ENCODE peak calls at places on chromosomes 5 and 9, in seven cellular contexts. I is fibroblast of lung; U is GM23248; R is adrenal gland; G is right atrium auricular region; V is CD8-positive, alpha-beta memory T cell; S is Peyer's patch. Y is an unnamed sample. For H3K4me1 and H3K27me3, the result is how much of the 10 kb centered on the place peaks cover.

GRCh38 chr9:128383007-128383753 is 12.0 kb downstream of the URM1 start:
- DNase-seq in U (no peak), S (no peak), R (no peak), I (no peak), G (no peak), V (no peak), Y (no peak)

GRCh38 chr5:141084487-141084989 is 9.9 kb upstream of the PCDHB2 start:
- DNase-seq in I (peak), R (peak), S (no peak), G (no peak), U (peak), V (no peak), Y (peak)

GRCh38 chr5:97046270-97046982 is 96.0 kb downstream of the LIX1 start:
- DNase-seq in R (no peak), V (no peak), S (no peak), I (peak), G (no peak), U (peak), Y (peak)

GRCh38 chr5:107215581-107215980 is 455.2 kb downstream of the EFNA5 start:
- DNase-seq in V (no peak), G (no peak), I (no peak), U (no peak), S (no peak), R (no peak), Y (no peak)

GRCh38 chr5:66974256-66974655 is 222.3 kb downstream of the CD180 start:
- DNase-seq in S (no peak), U (peak), I (no peak), R (no peak), G (no peak), V (no peak), Y (no peak)

GRCh38 chr5:93184041-93184440 is 397.0 kb downstream of the NR2F1-AS1 start:
- DNase-seq in U (no peak), I (no peak), V (no peak), R (no peak), G (no peak), S (no peak), Y (no peak)

GRCh38 chr9:135502873-135503321 is 2.4 kb downstream of the MRPS2 start:
- DNase-seq in V (peak), I (no peak), R (no peak), U (no peak), G (no peak), S (no peak), Y (no peak)

GRCh38 chr5:147327905-147328304 is 93.1 kb downstream of the STK32A start:
- DNase-seq in V (no peak), I (no peak), S (no peak), G (no peak), R (no peak), U (no peak), Y (no peak)

GRCh38 chr5:58122157-58122556 is 337.7 kb downstream of the PLK2 start:
- DNase-seq in V (no peak), S (no peak), I (no peak), G (no peak), R (no peak), U (no peak), Y (no peak)

GRCh38 chr5:91283899-91284298 is 99.2 kb downstream of the ARRDC3 start:
- DNase-seq in I (peak), U (peak), V (no peak), R (no peak), G (no peak), S (no peak), Y (no peak)

GRCh38 chr5:142012792-142013388 is at the start of gene GNPDA1:
- DNase-seq in I (peak), V (peak), G (peak), R (peak), S (peak), U (peak), Y (peak)

GRCh38 chr9:70488793-70489105 is 74.3 kb upstream of the KLF9 start:
- DNase-seq in U (no peak), V (no peak), S (no peak), R (no peak), I (no peak), G (no peak), Y (no peak)

GRCh38 chr9:108997112-108997511 is 16.2 kb downstream of the CTNNAL1 start:
- DNase-seq in G (no peak), R (no peak), V (no peak), U (no peak), S (no peak), I (no peak), Y (no peak)

GRCh38 chr5:74767579-74767913 is 497 bp downstream of the NSA2 start:
- DNase-seq in S (no peak), V (no peak), R (peak), G (no peak), I (peak), U (peak), Y (peak)

GRCh38 chr9:88880194-88880593 is 111.1 kb upstream of the S1PR3 start:
- DNase-seq in V (no peak), S (no peak), I (no peak), R (no peak), U (no peak), G (no peak), Y (no peak)

GRCh38 chr5:84696651-84697050 is 312.0 kb upstream of the EDIL3 start:
- DNase-seq in U (no peak), I (peak), S (no peak), V (no peak), R (no peak), G (no peak), Y (no peak)

GRCh38 chr9:18761742-18762141 is 271.3 kb downstream of the SAXO1 start:
- DNase-seq in V (no peak), I (no peak), S (no peak), G (no peak), R (no peak), U (no peak), Y (no peak)
- H3K27ac ChIP-seq in V (no peak), I (no peak), S (no peak), G (no peak), R (no peak), U (no peak), Y (no peak)

DNA sequence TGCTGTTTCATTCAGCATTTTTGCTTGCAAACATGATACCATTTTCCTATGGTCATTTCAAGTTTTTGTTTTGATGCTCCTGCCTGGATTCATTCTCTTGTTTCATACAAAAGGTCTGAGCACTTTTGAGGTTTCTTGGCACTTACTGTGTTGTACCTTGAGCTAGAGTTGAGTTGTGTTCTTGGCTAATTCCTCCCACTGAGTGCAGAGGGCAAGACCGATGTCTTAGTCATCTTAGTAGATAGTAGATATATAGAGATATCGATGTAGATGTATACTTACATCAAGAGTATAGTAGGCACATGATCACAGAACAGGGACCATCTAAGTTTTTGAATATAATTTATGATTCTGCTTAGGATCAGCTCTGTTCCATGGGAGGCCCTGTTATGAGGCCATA is 366.6 kb downstream of the OSTF1 start:
- DNase-seq in U (no peak), V (no peak), I (no peak), R (no peak), S (no peak), G (no peak), Y (no peak)
- H3K4me1 ChIP-seq in U (under half), V (under half), I (under half), R (under half), S (under half), G (under half), Y (under half)

GRCh38 chr5:77635073-77635472 is 3.4 kb downstream of the OTP start:
- DNase-seq in S (no peak), R (no peak), G (no peak), U (no peak), V (no peak), I (no peak), Y (no peak)
- H3K27me3 ChIP-seq in S (half or more), R (half or more), G (half or more), U (half or more), V (half or more), I (half or more), Y (half or more)

GRCh38 chr9:136757751-136758140 is 297 bp downstream of the LCN8 start:
- DNase-seq in V (no peak), G (no peak), I (no peak), S (no peak), U (no peak), R (no peak), Y (no peak)
- H3K27ac ChIP-seq in V (no peak), G (no peak), I (no peak), S (peak), U (no peak), R (no peak), Y (no peak)